ENCODE peak calls at places on chromosome 20, in five cellular contexts. One of them, this sample, is unnamed. For H3K27me3, the result is how much of the 10 kb centered on the place peaks cover.

GRCh38 chr20:46995561-46996142 is 101.0 kb downstream of the EYA2 start:
- DNase-seq in uterus: no peak
- DNase-seq in HCT116: no peak
- DNase-seq in heart right ventricle: no peak
- DNase-seq in pancreas: no peak
- DNase-seq in this sample: no peak

GRCh38 chr20:17298169-17298568 is 71.3 kb downstream of the PCSK2 start:
- DNase-seq in pancreas: no peak
- DNase-seq in uterus: no peak
- DNase-seq in heart right ventricle: no peak
- DNase-seq in HCT116: no peak
- DNase-seq in this sample: no peak

GRCh38 chr20:15487682-15488081 is 1085.6 kb downstream of the KIF16B start:
- DNase-seq in pancreas: no peak
- DNase-seq in heart right ventricle: no peak
- DNase-seq in uterus: no peak
- DNase-seq in HCT116: no peak
- DNase-seq in this sample: no peak

GRCh38 chr20:41462372-41463161 is 95.9 kb upstream of the EMILIN3 start:
- DNase-seq in HCT116: no peak
- DNase-seq in pancreas: no peak
- DNase-seq in uterus: no peak
- DNase-seq in heart right ventricle: no peak
- DNase-seq in this sample: no peak

GRCh38 chr20:9613871-9614270 is 99.5 kb downstream of the LAMP5 start:
- DNase-seq in uterus: no peak
- DNase-seq in heart right ventricle: no peak
- DNase-seq in pancreas: no peak
- DNase-seq in HCT116: no peak
- DNase-seq in this sample: no peak

GRCh38 chr20:1375515-1375914 is 17.3 kb downstream of the FKBP1A start:
- DNase-seq in uterus: no peak
- DNase-seq in HCT116: no peak
- DNase-seq in pancreas: no peak
- DNase-seq in heart right ventricle: no peak
- DNase-seq in this sample: peak

GRCh38 chr20:24965065-24965919 is 16.2 kb downstream of the CST7 start:
- DNase-seq in pancreas: no peak
- DNase-seq in heart right ventricle: no peak
- DNase-seq in HCT116: no peak
- DNase-seq in uterus: no peak
- DNase-seq in this sample: no peak

GRCh38 chr20:62539646-62540045 is 63.9 kb upstream of the GATA5 start:
- DNase-seq in HCT116: no peak
- DNase-seq in heart right ventricle: no peak
- DNase-seq in uterus: no peak
- DNase-seq in pancreas: no peak
- DNase-seq in this sample: no peak

GRCh38 chr20:49394757-49395156 is 87.7 kb downstream of the KCNB1 start:
- DNase-seq in HCT116: no peak
- DNase-seq in pancreas: no peak
- DNase-seq in uterus: no peak
- DNase-seq in heart right ventricle: no peak
- DNase-seq in this sample: no peak

GRCh38 chr20:46348231-46348803 is 40.0 kb upstream of the CDH22 start:
- DNase-seq in pancreas: no peak
- DNase-seq in HCT116: no peak
- DNase-seq in uterus: peak
- DNase-seq in heart right ventricle: no peak
- DNase-seq in this sample: no peak

GRCh38 chr20:48799315-48800105 is 28.3 kb downstream of the PREX1 start:
- DNase-seq in uterus: no peak
- DNase-seq in heart right ventricle: no peak
- DNase-seq in pancreas: no peak
- DNase-seq in HCT116: no peak
- DNase-seq in this sample: no peak

DNA sequence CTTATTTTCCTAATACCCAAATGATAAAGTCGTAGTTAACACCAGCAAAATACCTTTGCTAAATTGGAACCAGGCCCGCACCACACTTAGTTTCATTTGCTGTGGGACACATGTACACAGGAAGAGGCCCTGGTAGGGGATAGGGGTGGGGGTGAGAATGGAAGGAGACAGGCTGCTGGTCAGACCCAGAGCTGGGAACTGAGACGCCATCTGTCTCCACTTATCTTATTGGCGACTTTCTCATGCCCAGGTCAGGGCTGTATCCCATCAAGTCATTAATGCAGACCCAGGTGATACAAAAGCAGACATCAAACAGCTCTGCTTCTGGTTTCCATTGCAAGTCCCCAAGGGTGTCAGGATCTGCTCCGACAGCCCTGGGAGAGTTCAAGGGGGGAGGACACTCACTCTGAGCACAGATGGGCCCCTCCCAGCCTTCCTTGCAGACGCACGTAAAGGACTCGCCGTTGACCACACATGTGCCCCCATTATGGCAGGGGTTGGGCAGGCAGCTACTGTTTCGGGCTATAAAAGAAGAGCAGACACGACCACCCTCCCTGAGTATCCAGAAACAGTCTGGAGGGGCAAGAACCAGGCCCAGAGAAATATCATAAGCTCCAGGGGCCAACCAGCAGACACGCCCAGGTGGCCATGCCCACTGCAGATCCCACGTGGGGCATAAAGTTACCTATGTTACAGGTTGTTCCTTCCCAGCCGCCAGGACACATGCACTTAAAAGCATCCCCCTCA is 29.2 kb downstream of the JAG1 start:
- DNase-seq in HCT116: no peak
- DNase-seq in uterus: no peak
- DNase-seq in pancreas: no peak
- DNase-seq in heart right ventricle: no peak
- DNase-seq in this sample: no peak
- H3K27ac ChIP-seq in HCT116: no peak
- H3K27ac ChIP-seq in uterus: peak
- H3K27ac ChIP-seq in pancreas: no peak
- H3K27ac ChIP-seq in heart right ventricle: peak
- H3K27ac ChIP-seq in this sample: no peak

GRCh38 chr20:34772437-34772836 is 53.0 kb downstream of the NCOA6 start:
- DNase-seq in uterus: no peak
- DNase-seq in heart right ventricle: no peak
- DNase-seq in HCT116: no peak
- DNase-seq in pancreas: no peak
- DNase-seq in this sample: no peak

GRCh38 chr20:34774886-34775285 is 50.6 kb downstream of the NCOA6 start:
- DNase-seq in heart right ventricle: no peak
- DNase-seq in uterus: no peak
- DNase-seq in pancreas: no peak
- DNase-seq in HCT116: no peak
- DNase-seq in this sample: no peak

GRCh38 chr20:34771680-34772081 is 53.8 kb downstream of the NCOA6 start:
- DNase-seq in HCT116: no peak
- DNase-seq in uterus: no peak
- DNase-seq in pancreas: no peak
- DNase-seq in heart right ventricle: no peak
- DNase-seq in this sample: no peak

GRCh38 chr20:34774431-34774830 is 51.0 kb downstream of the NCOA6 start:
- DNase-seq in heart right ventricle: no peak
- DNase-seq in uterus: no peak
- DNase-seq in HCT116: no peak
- DNase-seq in pancreas: no peak
- DNase-seq in this sample: no peak

DNA sequence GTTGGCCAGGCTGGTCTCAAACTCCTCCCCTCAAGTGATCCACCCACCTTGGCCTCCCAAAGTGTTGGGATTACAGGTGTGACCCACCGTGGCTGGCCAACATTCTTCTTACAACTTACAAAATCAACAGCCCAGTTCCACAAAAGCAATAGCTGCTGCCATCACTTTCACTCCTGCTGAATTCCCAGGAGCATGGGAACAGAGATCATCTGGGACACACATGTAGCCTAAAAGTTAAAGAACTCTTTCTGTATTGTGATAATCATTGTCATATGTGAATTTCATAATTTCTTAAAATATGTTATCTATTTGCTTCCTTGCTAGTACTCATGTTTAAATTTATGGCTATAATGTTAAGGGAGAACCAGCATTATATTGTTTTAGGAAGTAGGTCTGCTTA is 51.7 kb downstream of the NCOA6 start:
- DNase-seq in heart right ventricle: no peak
- DNase-seq in HCT116: no peak
- DNase-seq in uterus: no peak
- DNase-seq in pancreas: no peak
- DNase-seq in this sample: no peak
- H3K27me3 ChIP-seq in heart right ventricle: under half
- H3K27me3 ChIP-seq in HCT116: under half
- H3K27me3 ChIP-seq in uterus: under half
- H3K27me3 ChIP-seq in pancreas: under half
- H3K27me3 ChIP-seq in this sample: under half

GRCh38 chr20:61262514-61262913 is 10.5 kb downstream of the CDH4 start:
- DNase-seq in HCT116: no peak
- DNase-seq in uterus: no peak
- DNase-seq in pancreas: no peak
- DNase-seq in heart right ventricle: no peak
- DNase-seq in this sample: no peak

GRCh38 chr20:61262036-61262435 is 10.0 kb downstream of the CDH4 start:
- DNase-seq in pancreas: no peak
- DNase-seq in heart right ventricle: no peak
- DNase-seq in HCT116: no peak
- DNase-seq in uterus: no peak
- DNase-seq in this sample: no peak

GRCh38 chr20:61260905-61261304 is 8.8 kb downstream of the CDH4 start:
- DNase-seq in HCT116: no peak
- DNase-seq in uterus: no peak
- DNase-seq in heart right ventricle: no peak
- DNase-seq in pancreas: no peak
- DNase-seq in this sample: no peak

GRCh38 chr20:61263938-61264337 is 11.9 kb downstream of the CDH4 start:
- DNase-seq in heart right ventricle: no peak
- DNase-seq in HCT116: no peak
- DNase-seq in uterus: no peak
- DNase-seq in pancreas: no peak
- DNase-seq in this sample: no peak

GRCh38 chr20:61263084-61263695 is 11.1 kb downstream of the CDH4 start:
- DNase-seq in heart right ventricle: no peak
- DNase-seq in HCT116: no peak
- DNase-seq in uterus: no peak
- DNase-seq in pancreas: no peak
- DNase-seq in this sample: no peak
- TF ChIP-seq CTCF in heart right ventricle: peak
- TF ChIP-seq CTCF in HCT116: peak
- TF ChIP-seq CTCF in uterus: no peak
- TF ChIP-seq CTCF in pancreas: peak
- TF ChIP-seq CTCF in this sample: peak

GRCh38 chr20:19992996-19993908 is 23.9 kb upstream of the NAA20 start:
- DNase-seq in heart right ventricle: peak
- DNase-seq in HCT116: peak
- DNase-seq in uterus: no peak
- DNase-seq in pancreas: peak
- DNase-seq in this sample: peak
- H3K27ac ChIP-seq in heart right ventricle: peak
- H3K27ac ChIP-seq in HCT116: peak
- H3K27ac ChIP-seq in uterus: peak
- H3K27ac ChIP-seq in pancreas: no peak
- H3K27ac ChIP-seq in this sample: peak

GRCh38 chr20:2693996-2694471 is 1.5 kb downstream of the EBF4 start:
- DNase-seq in heart right ventricle: peak
- DNase-seq in HCT116: no peak
- DNase-seq in pancreas: no peak
- DNase-seq in uterus: no peak
- DNase-seq in this sample: no peak
- H3K27me3 ChIP-seq in heart right ventricle: half or more
- H3K27me3 ChIP-seq in HCT116: under half
- H3K27me3 ChIP-seq in pancreas: under half
- H3K27me3 ChIP-seq in uterus: under half
- H3K27me3 ChIP-seq in this sample: half or more

GRCh38 chr20:60990647-60991046 is 261.4 kb upstream of the CDH4 start:
- DNase-seq in heart right ventricle: no peak
- DNase-seq in HCT116: no peak
- DNase-seq in pancreas: no peak
- DNase-seq in uterus: no peak
- DNase-seq in this sample: no peak

GRCh38 chr20:60999256-60999655 is 252.8 kb upstream of the CDH4 start:
- DNase-seq in HCT116: no peak
- DNase-seq in pancreas: no peak
- DNase-seq in uterus: no peak
- DNase-seq in heart right ventricle: no peak
- DNase-seq in this sample: no peak

GRCh38 chr20:60993647-60994046 is 258.4 kb upstream of the CDH4 start:
- DNase-seq in HCT116: no peak
- DNase-seq in pancreas: no peak
- DNase-seq in heart right ventricle: no peak
- DNase-seq in uterus: no peak
- DNase-seq in this sample: no peak
- TF ChIP-seq CTCF in HCT116: no peak
- TF ChIP-seq CTCF in pancreas: no peak
- TF ChIP-seq CTCF in heart right ventricle: no peak
- TF ChIP-seq CTCF in uterus: no peak
- TF ChIP-seq CTCF in this sample: peak

GRCh38 chr20:51758978-51759544 is 9.1 kb downstream of the ATP9A start:
- DNase-seq in uterus: no peak
- DNase-seq in HCT116: no peak
- DNase-seq in pancreas: no peak
- DNase-seq in heart right ventricle: no peak
- DNase-seq in this sample: no peak

GRCh38 chr20:51760905-51761544 is 7.2 kb downstream of the ATP9A start:
- DNase-seq in HCT116: no peak
- DNase-seq in uterus: no peak
- DNase-seq in heart right ventricle: no peak
- DNase-seq in pancreas: no peak
- DNase-seq in this sample: peak

GRCh38 chr20:51756653-51757052 is 11.5 kb downstream of the ATP9A start:
- DNase-seq in heart right ventricle: no peak
- DNase-seq in HCT116: no peak
- DNase-seq in uterus: no peak
- DNase-seq in pancreas: no peak
- DNase-seq in this sample: no peak

GRCh38 chr20:51757226-51757625 is 11.0 kb downstream of the ATP9A start:
- DNase-seq in pancreas: no peak
- DNase-seq in HCT116: no peak
- DNase-seq in heart right ventricle: no peak
- DNase-seq in uterus: no peak
- DNase-seq in this sample: no peak

DNA sequence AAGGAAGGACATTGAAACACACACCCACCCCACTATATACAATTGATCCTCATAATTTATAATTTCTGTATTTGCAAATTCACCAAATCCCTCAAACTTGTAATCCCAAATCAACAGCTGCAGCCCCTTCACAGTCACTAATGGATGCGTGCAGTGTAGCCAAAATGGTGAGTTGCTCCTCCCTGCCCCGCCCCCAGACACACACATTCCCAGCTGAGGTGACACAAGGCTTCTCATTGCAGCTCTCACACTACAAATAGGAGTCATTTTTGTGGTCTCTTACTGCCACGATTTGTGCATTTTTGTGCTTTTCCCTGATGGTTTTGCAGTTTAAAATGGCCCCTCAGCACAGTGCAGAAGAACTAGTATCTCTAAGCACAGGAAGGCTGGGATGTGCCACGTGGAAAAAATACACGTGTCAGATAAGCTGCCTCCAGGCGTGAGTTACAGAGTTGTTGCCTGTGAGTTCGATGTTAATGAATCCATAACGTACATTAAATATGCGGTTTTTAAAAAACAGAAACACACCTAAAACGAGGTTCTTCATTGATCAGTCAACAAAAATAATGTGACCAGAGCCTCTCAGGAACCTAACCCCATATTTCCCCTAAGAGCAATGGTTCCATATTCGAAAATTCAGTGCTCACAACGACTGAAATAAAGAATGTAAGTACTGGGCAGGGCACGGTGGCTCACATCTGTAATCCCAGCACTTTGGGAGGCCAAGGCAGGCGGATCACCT is 8.2 kb downstream of the ATP9A start:
- DNase-seq in HCT116: no peak
- DNase-seq in heart right ventricle: no peak
- DNase-seq in pancreas: no peak
- DNase-seq in uterus: no peak
- DNase-seq in this sample: no peak
- H3K27ac ChIP-seq in HCT116: peak
- H3K27ac ChIP-seq in heart right ventricle: no peak
- H3K27ac ChIP-seq in pancreas: no peak
- H3K27ac ChIP-seq in uterus: no peak
- H3K27ac ChIP-seq in this sample: peak